ENCODE peak calls at places on chromosomes 3 and 15, in four cellular contexts. N is H1, X is IMR-90, K is neuronal stem cell. R is an unnamed sample.

GRCh38 chr15:45701108-45701507 is 66.3 kb downstream of the SQOR start:
- DNase-seq in X (no peak), N (no peak), K (no peak), R (no peak)

GRCh38 chr15:39506146-39506545 is 74.7 kb upstream of the THBS1 start:
- DNase-seq in N (no peak), K (no peak), X (peak; percentile 61), R (no peak)

GRCh38 chr15:49225572-49226281 is 55.7 kb downstream of the GALK2 start:
- DNase-seq in N (peak; percentile 78), X (peak; percentile 60), K (peak; percentile 23), R (peak; percentile 86)

GRCh38 chr15:51229907-51230328 is 108.5 kb downstream of the CYP19A1 start:
- DNase-seq in X (peak; percentile 27), K (peak; percentile 17), N (no peak), R (no peak)

GRCh38 chr3:146640955-146641867 is 36.1 kb upstream of the PLSCR5 start:
- DNase-seq in X (peak; percentile 37), N (no peak), K (peak; percentile 29), R (no peak)

GRCh38 chr3:105233056-105233455 is 133.7 kb upstream of the ALCAM start:
- DNase-seq in X (peak; percentile 35), K (no peak), N (no peak), R (no peak)

GRCh38 chr3:10693457-10693856 is 122.6 kb upstream of the SLC6A11 start:
- DNase-seq in K (no peak), N (no peak), X (peak; percentile 3), R (no peak)

GRCh38 chr3:64741344-64741743 is 53.5 kb upstream of the ADAMTS9 start:
- DNase-seq in K (no peak), X (peak; percentile 37), N (no peak), R (no peak)

GRCh38 chr3:55624238-55624637 is 137.1 kb upstream of the WNT5A start:
- DNase-seq in K (no peak), N (no peak), X (peak; percentile 61), R (no peak)
- H3K18ac ChIP-seq in K (no peak overlapping the region), N (no peak overlapping the region), X (peak overlapping the region; percentile 50), R (no peak overlapping the region)

GRCh38 chr15:61237400-61237799 is 8.3 kb upstream of the RORA start:
- DNase-seq in X (no peak), N (no peak), K (no peak), R (no peak)
- H3K18ac ChIP-seq in X (no peak overlapping the region), N (no peak overlapping the region), K (no peak overlapping the region), R (no peak overlapping the region)

DNA sequence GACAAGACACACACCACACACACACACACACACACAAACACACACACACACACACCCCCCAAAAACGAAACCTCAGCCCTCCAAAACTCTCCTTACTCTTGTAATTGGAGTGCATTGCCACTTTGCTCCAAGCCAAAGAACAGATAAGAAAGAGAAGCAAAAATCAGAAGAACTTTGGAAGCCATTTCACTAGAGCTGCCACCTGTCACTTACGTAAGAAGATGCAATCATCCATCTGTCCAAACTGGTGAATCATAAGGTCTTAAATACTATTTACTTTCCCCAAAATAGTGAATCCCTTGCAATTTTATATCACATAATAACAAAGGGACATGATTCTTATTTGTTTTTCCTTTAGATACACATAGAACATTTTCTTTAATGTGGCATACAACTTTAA is 285.4 kb downstream of the ZBTB20 start:
- DNase-seq in X (no peak), K (no peak), N (no peak), R (no peak)
- H3K18ac ChIP-seq in X (no peak overlapping the region), K (no peak overlapping the region), N (no peak overlapping the region), R (no peak overlapping the region)

DNA sequence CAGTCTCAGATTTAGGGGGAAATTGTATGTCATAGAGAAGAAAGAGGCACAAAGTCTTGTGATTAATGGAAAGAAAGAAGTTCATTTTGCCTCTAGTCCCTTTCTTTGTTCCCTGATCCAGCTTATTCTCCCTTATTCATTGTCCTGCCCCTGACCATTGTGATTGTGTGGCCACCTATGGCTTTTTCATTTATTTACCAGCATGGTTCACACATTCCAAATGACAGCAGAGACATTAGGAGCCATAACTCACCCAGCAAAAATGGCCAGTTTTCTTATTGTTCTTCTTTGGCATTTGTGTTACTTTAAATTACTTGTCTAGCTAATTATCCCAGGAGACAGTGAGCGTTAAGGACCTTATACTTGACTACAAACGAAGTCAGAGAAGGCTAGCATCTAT is 36.3 kb upstream of the SGO1 start:
- DNase-seq in N (no peak), X (no peak), K (peak; percentile 71), R (no peak)
- H3K18ac ChIP-seq in N (no peak overlapping the region), X (no peak overlapping the region), K (no peak overlapping the region), R (no peak overlapping the region)

GRCh38 chr15:80483656-80484055 is 79.5 kb downstream of the ARNT2 start:
- DNase-seq in K (no peak), X (peak; percentile 37), N (no peak), R (no peak)
- H3K18ac ChIP-seq in K (no peak overlapping the region), X (peak overlapping the region; percentile 96), N (no peak overlapping the region), R (no peak overlapping the region)

GRCh38 chr15:98674336-98674735 is 26.0 kb downstream of the IGF1R start:
- DNase-seq in K (no peak), N (no peak), X (no peak), R (no peak)

GRCh38 chr15:98671060-98672008 is 23.0 kb downstream of the IGF1R start:
- DNase-seq in K (no peak), X (peak; percentile 69), N (no peak), R (peak; percentile 66)

GRCh38 chr15:98669638-98670037 is 21.3 kb downstream of the IGF1R start:
- DNase-seq in K (no peak), X (no peak), N (peak; percentile 45), R (no peak)

GRCh38 chr15:98676586-98677270 is 28.4 kb downstream of the IGF1R start:
- DNase-seq in X (no peak), N (no peak), K (no peak), R (no peak)

DNA sequence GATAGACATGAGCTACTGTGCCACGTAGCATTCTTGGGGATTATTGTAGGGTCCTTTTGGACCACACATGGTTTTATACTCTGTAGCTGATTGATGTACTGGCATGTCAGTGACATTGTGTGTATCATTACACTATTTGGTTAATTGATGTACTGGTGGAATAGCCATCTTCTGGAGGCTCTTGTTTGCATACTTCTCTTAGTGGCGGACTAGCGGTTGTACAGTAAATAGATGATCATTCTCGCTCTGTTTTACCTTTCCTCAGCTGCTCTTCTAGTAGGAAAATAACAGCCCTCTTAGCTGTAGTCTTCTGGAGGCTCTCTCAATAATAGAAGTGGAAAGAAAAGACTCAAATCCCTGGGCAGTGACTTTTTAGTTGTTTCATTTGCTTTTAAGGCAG is 24.8 kb downstream of the IGF1R start:
- DNase-seq in X (no peak), K (no peak), N (no peak), R (no peak)
- H3K18ac ChIP-seq in X (no peak overlapping the region), K (no peak overlapping the region), N (no peak overlapping the region), R (no peak overlapping the region)

GRCh38 chr3:45679805-45680204 is 9.4 kb upstream of the SACM1L start:
- DNase-seq in N (no peak), K (no peak), X (no peak), R (no peak)
- H3K18ac ChIP-seq in N (no peak overlapping the region), K (no peak overlapping the region), X (no peak overlapping the region), R (no peak overlapping the region)